ENCODE peak calls at places on chromosomes 5 and 9, in six cellular contexts. T, I, V, H, N and X are unnamed samples.

GRCh38 chr5:154403234-154403633 is 42.6 kb upstream of the SAP30L start:
- DNase-seq in V (no peak), I (no peak), N (no peak), H (no peak), T (no peak), X (no peak)

GRCh38 chr5:149257875-149258705 is 13.6 kb upstream of the AFAP1L1 start:
- DNase-seq in H (peak; percentile 92), N (no peak), V (no peak), I (no peak), T (no peak), X (no peak)

GRCh38 chr5:163963881-163964280 is 458.5 kb downstream of the MAT2B start:
- DNase-seq in H (no peak), V (peak; percentile 4), N (no peak), T (no peak), I (no peak), X (no peak)

GRCh38 chr5:32507738-32508434 is 63.3 kb upstream of the ZFR start:
- DNase-seq in V (peak; percentile 93), H (no peak), I (no peak), T (no peak), N (no peak), X (no peak)

GRCh38 chr9:34546834-34547827 is 24.3 kb upstream of the ENHO start:
- DNase-seq in T (no peak), H (peak; percentile 56), V (peak; percentile 65), N (no peak), I (no peak), X (no peak)

GRCh38 chr9:15416880-15417279 is 5.8 kb upstream of the SNAPC3 start:
- DNase-seq in I (no peak), H (peak; percentile 31), V (peak; percentile 13), T (no peak), N (no peak), X (no peak)

GRCh38 chr5:65199988-65200668 is 281.6 kb downstream of the ADAMTS6 start:
- DNase-seq in N (no peak), H (peak; percentile 65), I (no peak), T (no peak), V (peak; percentile 53), X (no peak)

GRCh38 chr5:54663876-54664275 is 146.3 kb downstream of the SNX18 start:
- DNase-seq in T (no peak), I (no peak), H (no peak), V (peak; percentile 57), N (no peak), X (no peak)

GRCh38 chr9:127395491-127396252 is 1.3 kb upstream of the SLC2A8 start:
- DNase-seq in I (no peak), T (no peak), N (peak; percentile 24), H (no peak), V (no peak), X (no peak)

GRCh38 chr9:85009251-85009650 is 339.7 kb downstream of the NTRK2 start:
- DNase-seq in V (no peak), I (no peak), N (no peak), H (no peak), T (no peak), X (no peak)

GRCh38 chr9:102867488-102867887 is 127.6 kb upstream of the CYLC2 start:
- DNase-seq in N (no peak), T (no peak), V (peak; percentile 88), I (no peak), H (no peak), X (no peak)

GRCh38 chr9:27818348-27818747 is 245.1 kb upstream of the C9orf72 start:
- DNase-seq in T (no peak), I (no peak), V (no peak), N (no peak), H (no peak), X (no peak)

GRCh38 chr9:116860509-116861120 is 173.5 kb downstream of the TRIM32 start:
- DNase-seq in T (peak; percentile 52), I (no peak), N (no peak), V (peak; percentile 35), H (peak; percentile 65), X (peak; percentile 2)

GRCh38 chr9:83560169-83560826 is 22.1 kb upstream of the FRMD3 start:
- DNase-seq in H (no peak), V (no peak), I (no peak), N (no peak), T (no peak), X (no peak)

GRCh38 chr5:174829511-174829864 is 105.1 kb downstream of the MSX2 start:
- DNase-seq in H (no peak), V (peak; percentile 71), T (no peak), I (no peak), N (no peak), X (no peak)

GRCh38 chr5:80147119-80147815 is 108.6 kb downstream of the SERINC5 start:
- DNase-seq in N (no peak), I (no peak), T (no peak), H (no peak), V (no peak), X (no peak)